ENCODE peak calls at places on chromosomes 3 and 15, in five cellular contexts. One of them, this sample, is unnamed.

GRCh38 chr3:11304160-11304559 is 32.0 kb downstream of the ATG7 start:
- DNase-seq in heart right ventricle: no peak
- DNase-seq in activated CD8-positive, alpha-beta T cell treated with anti-CD3 and anti-CD28 coated beads for 36 hours: no peak
- DNase-seq in activated CD4-positive, alpha-beta T cell treated with anti-CD3 and anti-CD28 coated beads, Interleukin-2, amount 50 U/mL, for 1 hour: no peak
- DNase-seq in LoVo: no peak
- DNase-seq in this sample: no peak

GRCh38 chr15:93261845-93262244 is 172.8 kb upstream of the RGMA start:
- DNase-seq in heart right ventricle: no peak
- DNase-seq in LoVo: no peak
- DNase-seq in activated CD8-positive, alpha-beta T cell treated with anti-CD3 and anti-CD28 coated beads for 36 hours: no peak
- DNase-seq in activated CD4-positive, alpha-beta T cell treated with anti-CD3 and anti-CD28 coated beads, Interleukin-2, amount 50 U/mL, for 1 hour: no peak
- DNase-seq in this sample: no peak

GRCh38 chr3:161339517-161340500 is 31.5 kb downstream of the SPTSSB start:
- DNase-seq in activated CD8-positive, alpha-beta T cell treated with anti-CD3 and anti-CD28 coated beads for 36 hours: no peak
- DNase-seq in heart right ventricle: no peak
- DNase-seq in LoVo: no peak
- DNase-seq in activated CD4-positive, alpha-beta T cell treated with anti-CD3 and anti-CD28 coated beads, Interleukin-2, amount 50 U/mL, for 1 hour: no peak
- DNase-seq in this sample: no peak

GRCh38 chr3:126912491-126913195 is 70.3 kb upstream of the PLXNA1 start:
- DNase-seq in heart right ventricle: no peak
- DNase-seq in activated CD4-positive, alpha-beta T cell treated with anti-CD3 and anti-CD28 coated beads, Interleukin-2, amount 50 U/mL, for 1 hour: no peak
- DNase-seq in activated CD8-positive, alpha-beta T cell treated with anti-CD3 and anti-CD28 coated beads for 36 hours: no peak
- DNase-seq in LoVo: no peak
- DNase-seq in this sample: no peak

GRCh38 chr3:34229871-34230270 is 431.4 kb downstream of the PDCD6IP start:
- DNase-seq in LoVo: no peak
- DNase-seq in activated CD4-positive, alpha-beta T cell treated with anti-CD3 and anti-CD28 coated beads, Interleukin-2, amount 50 U/mL, for 1 hour: no peak
- DNase-seq in activated CD8-positive, alpha-beta T cell treated with anti-CD3 and anti-CD28 coated beads for 36 hours: no peak
- DNase-seq in heart right ventricle: no peak
- DNase-seq in this sample: no peak

GRCh38 chr15:35630985-35631384 is 85.0 kb upstream of the DPH6 start:
- DNase-seq in activated CD8-positive, alpha-beta T cell treated with anti-CD3 and anti-CD28 coated beads for 36 hours: no peak
- DNase-seq in heart right ventricle: no peak
- DNase-seq in LoVo: no peak
- DNase-seq in activated CD4-positive, alpha-beta T cell treated with anti-CD3 and anti-CD28 coated beads, Interleukin-2, amount 50 U/mL, for 1 hour: no peak
- DNase-seq in this sample: no peak

GRCh38 chr3:58434990-58435389 is 1.4 kb upstream of the PDHB start:
- DNase-seq in LoVo: no peak
- DNase-seq in activated CD8-positive, alpha-beta T cell treated with anti-CD3 and anti-CD28 coated beads for 36 hours: no peak
- DNase-seq in activated CD4-positive, alpha-beta T cell treated with anti-CD3 and anti-CD28 coated beads, Interleukin-2, amount 50 U/mL, for 1 hour: no peak
- DNase-seq in heart right ventricle: no peak
- DNase-seq in this sample: no peak

GRCh38 chr3:194572131-194572789 is 61.0 kb downstream of the TMEM44 start:
- DNase-seq in heart right ventricle: peak
- DNase-seq in activated CD4-positive, alpha-beta T cell treated with anti-CD3 and anti-CD28 coated beads, Interleukin-2, amount 50 U/mL, for 1 hour: no peak
- DNase-seq in activated CD8-positive, alpha-beta T cell treated with anti-CD3 and anti-CD28 coated beads for 36 hours: no peak
- DNase-seq in LoVo: no peak
- DNase-seq in this sample: no peak

GRCh38 chr15:73926191-73927002 is at the start of gene LOXL1:
- DNase-seq in activated CD4-positive, alpha-beta T cell treated with anti-CD3 and anti-CD28 coated beads, Interleukin-2, amount 50 U/mL, for 1 hour: no peak
- DNase-seq in activated CD8-positive, alpha-beta T cell treated with anti-CD3 and anti-CD28 coated beads for 36 hours: no peak
- DNase-seq in LoVo: no peak
- DNase-seq in heart right ventricle: peak
- DNase-seq in this sample: no peak

GRCh38 chr15:81948142-81948709 is 97.6 kb downstream of the MEX3B start:
- DNase-seq in activated CD8-positive, alpha-beta T cell treated with anti-CD3 and anti-CD28 coated beads for 36 hours: no peak
- DNase-seq in heart right ventricle: no peak
- DNase-seq in LoVo: no peak
- DNase-seq in activated CD4-positive, alpha-beta T cell treated with anti-CD3 and anti-CD28 coated beads, Interleukin-2, amount 50 U/mL, for 1 hour: no peak
- DNase-seq in this sample: no peak

GRCh38 chr3:4977001-4977888 is 2.0 kb upstream of the BHLHE40 start:
- DNase-seq in activated CD4-positive, alpha-beta T cell treated with anti-CD3 and anti-CD28 coated beads, Interleukin-2, amount 50 U/mL, for 1 hour: peak
- DNase-seq in heart right ventricle: peak
- DNase-seq in LoVo: peak
- DNase-seq in activated CD8-positive, alpha-beta T cell treated with anti-CD3 and anti-CD28 coated beads for 36 hours: peak
- DNase-seq in this sample: peak

GRCh38 chr3:133113526-133113925 is 75.3 kb downstream of the TMEM108 start:
- DNase-seq in LoVo: no peak
- DNase-seq in activated CD8-positive, alpha-beta T cell treated with anti-CD3 and anti-CD28 coated beads for 36 hours: no peak
- DNase-seq in heart right ventricle: no peak
- DNase-seq in activated CD4-positive, alpha-beta T cell treated with anti-CD3 and anti-CD28 coated beads, Interleukin-2, amount 50 U/mL, for 1 hour: no peak
- DNase-seq in this sample: no peak

GRCh38 chr3:64008952-64009351 is 14.3 kb downstream of the PSMD6 start:
- DNase-seq in activated CD8-positive, alpha-beta T cell treated with anti-CD3 and anti-CD28 coated beads for 36 hours: no peak
- DNase-seq in LoVo: no peak
- DNase-seq in heart right ventricle: no peak
- DNase-seq in activated CD4-positive, alpha-beta T cell treated with anti-CD3 and anti-CD28 coated beads, Interleukin-2, amount 50 U/mL, for 1 hour: no peak
- DNase-seq in this sample: no peak

GRCh38 chr15:34708422-34708821 is 46.4 kb downstream of the GJD2 start:
- DNase-seq in heart right ventricle: no peak
- DNase-seq in LoVo: peak
- DNase-seq in activated CD8-positive, alpha-beta T cell treated with anti-CD3 and anti-CD28 coated beads for 36 hours: no peak
- DNase-seq in activated CD4-positive, alpha-beta T cell treated with anti-CD3 and anti-CD28 coated beads, Interleukin-2, amount 50 U/mL, for 1 hour: no peak
- DNase-seq in this sample: no peak

GRCh38 chr15:37375529-37375928 is 275.2 kb upstream of the MEIS2 start:
- DNase-seq in heart right ventricle: no peak
- DNase-seq in activated CD8-positive, alpha-beta T cell treated with anti-CD3 and anti-CD28 coated beads for 36 hours: no peak
- DNase-seq in activated CD4-positive, alpha-beta T cell treated with anti-CD3 and anti-CD28 coated beads, Interleukin-2, amount 50 U/mL, for 1 hour: no peak
- DNase-seq in LoVo: no peak
- DNase-seq in this sample: no peak

GRCh38 chr3:157487339-157487738 is 15.9 kb downstream of the VEPH1 start:
- DNase-seq in activated CD8-positive, alpha-beta T cell treated with anti-CD3 and anti-CD28 coated beads for 36 hours: no peak
- DNase-seq in heart right ventricle: no peak
- DNase-seq in LoVo: no peak
- DNase-seq in activated CD4-positive, alpha-beta T cell treated with anti-CD3 and anti-CD28 coated beads, Interleukin-2, amount 50 U/mL, for 1 hour: no peak
- DNase-seq in this sample: no peak

GRCh38 chr15:101600024-101600423 is 52.2 kb downstream of the TM2D3 start:
- DNase-seq in heart right ventricle: no peak
- DNase-seq in activated CD8-positive, alpha-beta T cell treated with anti-CD3 and anti-CD28 coated beads for 36 hours: no peak
- DNase-seq in LoVo: no peak
- DNase-seq in activated CD4-positive, alpha-beta T cell treated with anti-CD3 and anti-CD28 coated beads, Interleukin-2, amount 50 U/mL, for 1 hour: no peak
- DNase-seq in this sample: no peak

GRCh38 chr3:43726511-43726910 is 35.8 kb downstream of the ABHD5 start:
- DNase-seq in heart right ventricle: no peak
- DNase-seq in activated CD4-positive, alpha-beta T cell treated with anti-CD3 and anti-CD28 coated beads, Interleukin-2, amount 50 U/mL, for 1 hour: no peak
- DNase-seq in LoVo: no peak
- DNase-seq in activated CD8-positive, alpha-beta T cell treated with anti-CD3 and anti-CD28 coated beads for 36 hours: no peak
- DNase-seq in this sample: no peak

GRCh38 chr3:136366289-136366688 is 116.1 kb downstream of the PCCB start:
- DNase-seq in activated CD8-positive, alpha-beta T cell treated with anti-CD3 and anti-CD28 coated beads for 36 hours: no peak
- DNase-seq in LoVo: no peak
- DNase-seq in heart right ventricle: no peak
- DNase-seq in activated CD4-positive, alpha-beta T cell treated with anti-CD3 and anti-CD28 coated beads, Interleukin-2, amount 50 U/mL, for 1 hour: no peak
- DNase-seq in this sample: no peak

GRCh38 chr15:96431787-96432186 is 101.3 kb downstream of the NR2F2 start:
- DNase-seq in activated CD8-positive, alpha-beta T cell treated with anti-CD3 and anti-CD28 coated beads for 36 hours: no peak
- DNase-seq in LoVo: no peak
- DNase-seq in heart right ventricle: no peak
- DNase-seq in activated CD4-positive, alpha-beta T cell treated with anti-CD3 and anti-CD28 coated beads, Interleukin-2, amount 50 U/mL, for 1 hour: no peak
- DNase-seq in this sample: no peak

GRCh38 chr3:71616571-71617021 is 33.1 kb upstream of the FOXP1 start:
- DNase-seq in heart right ventricle: no peak
- DNase-seq in LoVo: no peak
- DNase-seq in activated CD8-positive, alpha-beta T cell treated with anti-CD3 and anti-CD28 coated beads for 36 hours: peak
- DNase-seq in activated CD4-positive, alpha-beta T cell treated with anti-CD3 and anti-CD28 coated beads, Interleukin-2, amount 50 U/mL, for 1 hour: no peak
- DNase-seq in this sample: no peak

GRCh38 chr3:172760406-172760805 is 9.9 kb downstream of the ECT2 start:
- DNase-seq in heart right ventricle: no peak
- DNase-seq in activated CD8-positive, alpha-beta T cell treated with anti-CD3 and anti-CD28 coated beads for 36 hours: no peak
- DNase-seq in activated CD4-positive, alpha-beta T cell treated with anti-CD3 and anti-CD28 coated beads, Interleukin-2, amount 50 U/mL, for 1 hour: no peak
- DNase-seq in LoVo: no peak
- DNase-seq in this sample: no peak

GRCh38 chr3:25899352-25900101 is 109.6 kb downstream of the OXSM start:
- DNase-seq in activated CD4-positive, alpha-beta T cell treated with anti-CD3 and anti-CD28 coated beads, Interleukin-2, amount 50 U/mL, for 1 hour: no peak
- DNase-seq in LoVo: no peak
- DNase-seq in activated CD8-positive, alpha-beta T cell treated with anti-CD3 and anti-CD28 coated beads for 36 hours: no peak
- DNase-seq in heart right ventricle: no peak
- DNase-seq in this sample: no peak

GRCh38 chr15:71295242-71296031 is 180.2 kb downstream of the THSD4 start:
- DNase-seq in heart right ventricle: no peak
- DNase-seq in activated CD4-positive, alpha-beta T cell treated with anti-CD3 and anti-CD28 coated beads, Interleukin-2, amount 50 U/mL, for 1 hour: no peak
- DNase-seq in activated CD8-positive, alpha-beta T cell treated with anti-CD3 and anti-CD28 coated beads for 36 hours: no peak
- DNase-seq in LoVo: peak
- DNase-seq in this sample: no peak

GRCh38 chr3:194577985-194578905 is 55.0 kb downstream of the TMEM44 start:
- DNase-seq in LoVo: peak
- DNase-seq in activated CD4-positive, alpha-beta T cell treated with anti-CD3 and anti-CD28 coated beads, Interleukin-2, amount 50 U/mL, for 1 hour: no peak
- DNase-seq in activated CD8-positive, alpha-beta T cell treated with anti-CD3 and anti-CD28 coated beads for 36 hours: peak
- DNase-seq in heart right ventricle: peak
- DNase-seq in this sample: peak

GRCh38 chr3:29751647-29752263 is 470.9 kb downstream of the RBMS3 start:
- DNase-seq in activated CD8-positive, alpha-beta T cell treated with anti-CD3 and anti-CD28 coated beads for 36 hours: no peak
- DNase-seq in LoVo: no peak
- DNase-seq in activated CD4-positive, alpha-beta T cell treated with anti-CD3 and anti-CD28 coated beads, Interleukin-2, amount 50 U/mL, for 1 hour: no peak
- DNase-seq in heart right ventricle: peak
- DNase-seq in this sample: no peak

GRCh38 chr3:134357914-134358811 is 16.1 kb downstream of the AMOTL2 start:
- DNase-seq in LoVo: peak
- DNase-seq in activated CD8-positive, alpha-beta T cell treated with anti-CD3 and anti-CD28 coated beads for 36 hours: peak
- DNase-seq in heart right ventricle: no peak
- DNase-seq in activated CD4-positive, alpha-beta T cell treated with anti-CD3 and anti-CD28 coated beads, Interleukin-2, amount 50 U/mL, for 1 hour: peak
- DNase-seq in this sample: no peak

GRCh38 chr3:167886690-167887089 is 151.2 kb downstream of the SERPINI1 start:
- DNase-seq in heart right ventricle: no peak
- DNase-seq in activated CD8-positive, alpha-beta T cell treated with anti-CD3 and anti-CD28 coated beads for 36 hours: no peak
- DNase-seq in activated CD4-positive, alpha-beta T cell treated with anti-CD3 and anti-CD28 coated beads, Interleukin-2, amount 50 U/mL, for 1 hour: no peak
- DNase-seq in LoVo: no peak
- DNase-seq in this sample: no peak

GRCh38 chr3:57832925-57833324 is 76.8 kb downstream of the SLMAP start:
- DNase-seq in LoVo: no peak
- DNase-seq in activated CD4-positive, alpha-beta T cell treated with anti-CD3 and anti-CD28 coated beads, Interleukin-2, amount 50 U/mL, for 1 hour: no peak
- DNase-seq in heart right ventricle: no peak
- DNase-seq in activated CD8-positive, alpha-beta T cell treated with anti-CD3 and anti-CD28 coated beads for 36 hours: no peak
- DNase-seq in this sample: no peak

GRCh38 chr3:81451611-81452010 is 309.8 kb downstream of the GBE1 start:
- DNase-seq in activated CD4-positive, alpha-beta T cell treated with anti-CD3 and anti-CD28 coated beads, Interleukin-2, amount 50 U/mL, for 1 hour: no peak
- DNase-seq in LoVo: no peak
- DNase-seq in heart right ventricle: no peak
- DNase-seq in activated CD8-positive, alpha-beta T cell treated with anti-CD3 and anti-CD28 coated beads for 36 hours: no peak
- DNase-seq in this sample: no peak

GRCh38 chr15:63908986-63909385 is 75.2 kb upstream of the HERC1 start:
- DNase-seq in heart right ventricle: no peak
- DNase-seq in activated CD4-positive, alpha-beta T cell treated with anti-CD3 and anti-CD28 coated beads, Interleukin-2, amount 50 U/mL, for 1 hour: no peak
- DNase-seq in LoVo: no peak
- DNase-seq in activated CD8-positive, alpha-beta T cell treated with anti-CD3 and anti-CD28 coated beads for 36 hours: no peak
- DNase-seq in this sample: no peak

GRCh38 chr3:159378391-159378790 is 576.5 kb downstream of the MFSD1 start:
- DNase-seq in activated CD8-positive, alpha-beta T cell treated with anti-CD3 and anti-CD28 coated beads for 36 hours: no peak
- DNase-seq in LoVo: no peak
- DNase-seq in heart right ventricle: no peak
- DNase-seq in activated CD4-positive, alpha-beta T cell treated with anti-CD3 and anti-CD28 coated beads, Interleukin-2, amount 50 U/mL, for 1 hour: no peak
- DNase-seq in this sample: no peak

GRCh38 chr15:29632671-29633406 is 189.4 kb downstream of the TJP1 start:
- DNase-seq in LoVo: no peak
- DNase-seq in heart right ventricle: no peak
- DNase-seq in activated CD4-positive, alpha-beta T cell treated with anti-CD3 and anti-CD28 coated beads, Interleukin-2, amount 50 U/mL, for 1 hour: no peak
- DNase-seq in activated CD8-positive, alpha-beta T cell treated with anti-CD3 and anti-CD28 coated beads for 36 hours: no peak
- DNase-seq in this sample: no peak

GRCh38 chr3:185930393-185931107 is 7.3 kb downstream of the TRA2B start:
- DNase-seq in activated CD4-positive, alpha-beta T cell treated with anti-CD3 and anti-CD28 coated beads, Interleukin-2, amount 50 U/mL, for 1 hour: no peak
- DNase-seq in heart right ventricle: no peak
- DNase-seq in activated CD8-positive, alpha-beta T cell treated with anti-CD3 and anti-CD28 coated beads for 36 hours: no peak
- DNase-seq in LoVo: no peak
- DNase-seq in this sample: no peak

GRCh38 chr3:37971467-37971866 is 19.1 kb upstream of the VILL start:
- DNase-seq in activated CD8-positive, alpha-beta T cell treated with anti-CD3 and anti-CD28 coated beads for 36 hours: no peak
- DNase-seq in LoVo: no peak
- DNase-seq in heart right ventricle: no peak
- DNase-seq in activated CD4-positive, alpha-beta T cell treated with anti-CD3 and anti-CD28 coated beads, Interleukin-2, amount 50 U/mL, for 1 hour: no peak
- DNase-seq in this sample: no peak

GRCh38 chr3:156617781-156618180 is 56.6 kb upstream of the TIPARP start:
- DNase-seq in activated CD8-positive, alpha-beta T cell treated with anti-CD3 and anti-CD28 coated beads for 36 hours: no peak
- DNase-seq in LoVo: no peak
- DNase-seq in heart right ventricle: no peak
- DNase-seq in activated CD4-positive, alpha-beta T cell treated with anti-CD3 and anti-CD28 coated beads, Interleukin-2, amount 50 U/mL, for 1 hour: no peak
- DNase-seq in this sample: no peak